ENCODE peak calls at places on chromosomes 1 and 21, in five cellular contexts. R is ELR; X is activated CD4-positive, alpha-beta memory T cell treated with anti-CD3 and anti-CD28 coated beads for 36 hours; T is HS-5; K is NAMALWA. L is an unnamed sample.

GRCh38 chr1:94539496-94539895 is 2.1 kb downstream of the F3 start:
- DNase-seq in T (no peak), X (no peak), R (peak), K (no peak), L (no peak)

GRCh38 chr1:114310771-114311251 is 157.1 kb upstream of the SYT6 start:
- DNase-seq in K (no peak), R (no peak), X (no peak), T (no peak), L (no peak)

GRCh38 chr21:42527489-42528158 is 14.0 kb downstream of the SLC37A1 start:
- DNase-seq in R (no peak), T (no peak), X (peak), K (peak), L (peak)

GRCh38 chr1:235823684-235824083 is 43.0 kb downstream of the LYST start:
- DNase-seq in R (no peak), T (no peak), K (no peak), X (no peak), L (no peak)

GRCh38 chr1:25647106-25647505 is 30.5 kb downstream of the MAN1C1 start:
- DNase-seq in K (no peak), X (peak), R (no peak), T (no peak), L (no peak)

GRCh38 chr21:26849428-26850115 is 4.4 kb upstream of the ADAMTS1 start:
- DNase-seq in K (peak), X (no peak), R (peak), T (no peak), L (no peak)

GRCh38 chr1:119943216-119943615 is 46.9 kb upstream of the ADAM30 start:
- DNase-seq in T (no peak), X (no peak), R (no peak), K (no peak), L (no peak)

GRCh38 chr1:8020032-8020431 is 6.1 kb downstream of the ERRFI1 start:
- DNase-seq in R (peak), X (no peak), K (no peak), T (no peak), L (no peak)

GRCh38 chr21:45289655-45290515 is 2.2 kb upstream of the POFUT2 start:
- DNase-seq in R (peak), X (peak), K (peak), T (no peak), L (no peak)

GRCh38 chr21:31874817-31875216 is 2.0 kb downstream of the HUNK start:
- DNase-seq in K (no peak), R (no peak), X (no peak), T (no peak), L (no peak)

GRCh38 chr1:42178249-42178648 is 13.7 kb upstream of the GUCA2A start:
- DNase-seq in X (no peak), K (no peak), R (no peak), T (no peak), L (no peak)

GRCh38 chr1:38308780-38309179 is 262.2 kb upstream of the POU3F1 start:
- DNase-seq in K (no peak), R (peak), X (no peak), T (no peak), L (no peak)

GRCh38 chr1:74334147-74334546 is 99.0 kb downstream of the TNNI3K start:
- DNase-seq in R (no peak), X (no peak), K (no peak), T (no peak), L (no peak)

GRCh38 chr1:44334968-44335367 is 20.1 kb downstream of the ERI3 start:
- DNase-seq in K (no peak), X (no peak), T (no peak), R (no peak), L (no peak)

GRCh38 chr1:115065021-115065420 is 24.3 kb downstream of the TSPAN2 start:
- DNase-seq in K (no peak), X (no peak), R (no peak), T (no peak), L (no peak)

GRCh38 chr1:44670751-44671640 is 3.3 kb downstream of the TMEM53 start:
- DNase-seq in K (no peak), X (no peak), R (no peak), T (no peak), L (no peak)

GRCh38 chr1:87178451-87178850 is 150.2 kb upstream of the LMO4 start:
- DNase-seq in R (no peak), T (no peak), X (no peak), K (no peak), L (no peak)

GRCh38 chr21:42524341-42525227 is 10.9 kb downstream of the SLC37A1 start:
- DNase-seq in K (peak), X (peak), R (peak), T (no peak), L (peak)

GRCh38 chr1:39130297-39130696 is 74.2 kb upstream of the MACF1 start:
- DNase-seq in R (peak), X (no peak), T (no peak), K (no peak), L (no peak)

GRCh38 chr1:200535605-200536004 is 84.9 kb downstream of the KIF14 start:
- DNase-seq in R (peak), K (peak), T (no peak), X (peak), L (peak)

GRCh38 chr1:151756291-151756690 is 7.0 kb downstream of the MRPL9 start:
- DNase-seq in R (peak), X (peak), T (no peak), K (no peak), L (no peak)

GRCh38 chr1:95956215-95956614 is 722.2 kb downstream of the RWDD3 start:
- DNase-seq in X (no peak), R (no peak), T (no peak), K (no peak), L (no peak)

GRCh38 chr1:114323959-114324825 is 170.5 kb upstream of the SYT6 start:
- DNase-seq in R (no peak), K (no peak), T (no peak), X (no peak), L (no peak)

GRCh38 chr1:191993549-191993948 is 164.7 kb upstream of the RGS18 start:
- DNase-seq in R (peak), T (no peak), K (peak), X (no peak), L (no peak)

L was measured in germinal center.